ENCODE peak calls at places on chromosome 12, in seven cellular contexts. L, Q, F, V, R, P and D are unnamed samples.

GRCh38 chr12:104494137-104494815 is 37.5 kb downstream of the CHST11 start:
- DNase-seq in P (no peak), F (no peak), Q (no peak), V (peak; percentile 35), R (no peak), L (peak; percentile 34), D (peak; percentile 66)

GRCh38 chr12:75011120-75011519 is 198.5 kb downstream of the KCNC2 start:
- DNase-seq in F (peak; percentile 21), Q (no peak), L (no peak), R (no peak), V (no peak), P (no peak), D (no peak)

GRCh38 chr12:62435337-62436163 is 31.1 kb upstream of the MON2 start:
- DNase-seq in V (peak; percentile 81), Q (peak; percentile 12), P (peak; percentile 12), F (peak; percentile 19), R (peak; percentile 50), L (no peak), D (peak; percentile 31)

GRCh38 chr12:41521872-41522379 is 333.8 kb downstream of the PDZRN4 start:
- DNase-seq in F (no peak), L (no peak), P (no peak), V (peak; percentile 57), R (peak; percentile 59), Q (no peak), D (no peak)

GRCh38 chr12:75660805-75661404 is 149.5 kb upstream of the KRR1 start:
- DNase-seq in Q (no peak), V (peak; percentile 14), P (no peak), L (no peak), F (no peak), R (no peak), D (no peak)

GRCh38 chr12:123071401-123072304 is 79.2 kb downstream of the PITPNM2 start:
- DNase-seq in R (no peak), Q (no peak), V (peak; percentile 40), P (no peak), F (no peak), L (no peak), D (no peak)

GRCh38 chr12:115500872-115501271 is 776.6 kb downstream of the MED13L start:
- DNase-seq in F (no peak), P (no peak), L (no peak), R (no peak), V (no peak), Q (no peak), D (no peak)

GRCh38 chr12:51975196-51975595 is 23.7 kb downstream of the ACVR1B start:
- DNase-seq in P (no peak), F (no peak), V (no peak), L (no peak), Q (no peak), R (no peak), D (no peak)

GRCh38 chr12:78683031-78683430 is 181.5 kb upstream of the SYT1 start:
- DNase-seq in V (no peak), L (no peak), R (no peak), P (no peak), Q (no peak), F (no peak), D (no peak)

GRCh38 chr12:85573635-85574214 is 262.5 kb downstream of the RASSF9 start:
- DNase-seq in F (no peak), P (no peak), V (no peak), R (no peak), Q (no peak), L (no peak), D (no peak)

GRCh38 chr12:30725739-30726138 is 29.0 kb downstream of the CAPRIN2 start:
- DNase-seq in P (no peak), R (no peak), Q (no peak), F (no peak), L (no peak), V (peak; percentile 68), D (no peak)

GRCh38 chr12:29762637-29763300 is 21.0 kb downstream of the TMTC1 start:
- DNase-seq in P (peak; percentile 40), L (no peak), V (no peak), Q (no peak), R (no peak), F (no peak), D (no peak)

GRCh38 chr12:100503228-100503628 is 29.6 kb downstream of the NR1H4 start:
- DNase-seq in Q (no peak), R (no peak), L (no peak), V (no peak), F (no peak), P (no peak), D (no peak)

GRCh38 chr12:46788247-46788887 is 37.4 kb downstream of the SLC38A4 start:
- DNase-seq in L (no peak), V (no peak), Q (no peak), P (no peak), F (no peak), R (peak; percentile 97), D (no peak)